ENCODE peak calls at places on chromosomes 5 and 9, in ten cellular contexts. Y is posterior vena cava; J is tibial artery; K is GM04504; A is C1 segment of cervical spinal cord; S is activated T-helper 9 cell treated with anti-CD3 and anti-CD28 coated beads, Interleukin-2, amount 50 U/mL, for 16 hours; C is RCC 7860; Z is endothelial cell; U is amniotic epithelial cell; G is psoas muscle. L is an unnamed sample.
A peak's percentile ranks its signal among the peaks of the same experiment; 100 is the strongest.

GRCh38 chr5:172860520-172861443 is 26.7 kb downstream of the ERGIC1 start:
- DNase-seq in J (peak; percentile 97), G (peak; percentile 91), Z (no peak), U (no peak), K (peak; percentile 78), Y (peak; percentile 95), S (no peak), A (peak; percentile 94), C (peak; percentile 88), L (no peak)

GRCh38 chr5:93579561-93580386 is 1.2 kb downstream of the NR2F1-AS1 start:
- DNase-seq in S (no peak), J (no peak), Z (no peak), G (peak; percentile 39), K (no peak), U (peak; percentile 52), C (no peak), A (no peak), Y (no peak), L (no peak)

GRCh38 chr5:181114844-181115778 is 15.9 kb downstream of the OR2V1 start:
- DNase-seq in Z (no peak), G (no peak), Y (no peak), A (no peak), J (peak; percentile 47), C (peak; percentile 54), K (no peak), U (peak; percentile 17), S (no peak), L (peak; percentile 69)

GRCh38 chr9:79883073-79883645 is 311.4 kb downstream of the TLE4 start:
- DNase-seq in Y (no peak), U (no peak), C (no peak), J (no peak), G (no peak), S (no peak), K (no peak), Z (no peak), A (no peak), L (no peak)

GRCh38 chr9:3879315-3879714 is 353.5 kb upstream of the RFX3 start:
- DNase-seq in Z (no peak), K (no peak), C (no peak), J (no peak), G (no peak), U (no peak), A (no peak), S (no peak), Y (no peak), L (no peak)

GRCh38 chr9:112124156-112124555 is 50.9 kb downstream of the SUSD1 start:
- DNase-seq in U (no peak), Z (no peak), S (no peak), J (no peak), Y (no peak), A (no peak), K (no peak), C (no peak), G (no peak), L (no peak)

GRCh38 chr5:138659121-138659520 is 83.9 kb upstream of the HSPA9 start:
- DNase-seq in K (no peak), A (no peak), Y (peak; percentile 37), Z (no peak), J (peak; percentile 60), U (no peak), C (no peak), G (no peak), S (no peak), L (peak; percentile 57)

GRCh38 chr5:123285122-123286011 is 137.8 kb downstream of the CEP120 start:
- DNase-seq in Z (peak; percentile 54), K (no peak), A (no peak), S (no peak), U (peak; percentile 52), G (no peak), J (peak; percentile 72), Y (no peak), C (no peak), L (no peak)

L was measured in mesenteric fat pad.